ENCODE peak calls at places on chromosomes 5 and 9, in eight cellular contexts. One of them, this sample, is unnamed. For H3K27me3 and H3K9me3, the result is how much of the 10 kb centered on the place peaks cover.

GRCh38 chr9:20623021-20623747 is 885 bp upstream of the MLLT3 start:
- DNase-seq in aorta: no peak
- DNase-seq in heart right ventricle: peak
- DNase-seq in uterus: no peak
- DNase-seq in CD4-positive, alpha-beta memory T cell: peak
- DNase-seq in endodermal cell: peak
- DNase-seq in hepatocyte: peak
- DNase-seq in pancreas: peak
- DNase-seq in this sample: peak

GRCh38 chr5:72364186-72364585 is 44.0 kb downstream of the PTCD2 start:
- DNase-seq in aorta: no peak
- DNase-seq in heart right ventricle: no peak
- DNase-seq in uterus: no peak
- DNase-seq in CD4-positive, alpha-beta memory T cell: no peak
- DNase-seq in endodermal cell: no peak
- DNase-seq in hepatocyte: no peak
- DNase-seq in pancreas: no peak
- DNase-seq in this sample: no peak

GRCh38 chr5:158155811-158156495 is 297.0 kb upstream of the CLINT1 start:
- DNase-seq in aorta: no peak
- DNase-seq in heart right ventricle: no peak
- DNase-seq in uterus: no peak
- DNase-seq in CD4-positive, alpha-beta memory T cell: no peak
- DNase-seq in endodermal cell: no peak
- DNase-seq in hepatocyte: no peak
- DNase-seq in pancreas: no peak
- DNase-seq in this sample: no peak

GRCh38 chr9:128845186-128845931 is 15.8 kb upstream of the SPOUT1 start:
- DNase-seq in aorta: no peak
- DNase-seq in heart right ventricle: no peak
- DNase-seq in uterus: no peak
- DNase-seq in CD4-positive, alpha-beta memory T cell: no peak
- DNase-seq in endodermal cell: peak
- DNase-seq in hepatocyte: peak
- DNase-seq in pancreas: no peak
- DNase-seq in this sample: no peak

GRCh38 chr5:111016801-111017200 is 54.7 kb upstream of the TSLP start:
- DNase-seq in aorta: no peak
- DNase-seq in heart right ventricle: no peak
- DNase-seq in uterus: no peak
- DNase-seq in CD4-positive, alpha-beta memory T cell: no peak
- DNase-seq in endodermal cell: no peak
- DNase-seq in hepatocyte: no peak
- DNase-seq in pancreas: no peak
- DNase-seq in this sample: no peak

GRCh38 chr5:54873696-54874095 is 111.7 kb downstream of the ESM1 start:
- DNase-seq in aorta: no peak
- DNase-seq in heart right ventricle: no peak
- DNase-seq in uterus: no peak
- DNase-seq in CD4-positive, alpha-beta memory T cell: no peak
- DNase-seq in endodermal cell: no peak
- DNase-seq in hepatocyte: no peak
- DNase-seq in pancreas: no peak
- DNase-seq in this sample: no peak

GRCh38 chr9:69307446-69308216 is 17.4 kb upstream of the ENTREP1 start:
- DNase-seq in aorta: no peak
- DNase-seq in heart right ventricle: no peak
- DNase-seq in uterus: no peak
- DNase-seq in CD4-positive, alpha-beta memory T cell: no peak
- DNase-seq in endodermal cell: peak
- DNase-seq in hepatocyte: peak
- DNase-seq in pancreas: no peak
- DNase-seq in this sample: no peak

GRCh38 chr5:10424124-10424731 is 17.5 kb upstream of the ROPN1L start:
- DNase-seq in aorta: no peak
- DNase-seq in heart right ventricle: no peak
- DNase-seq in uterus: no peak
- DNase-seq in CD4-positive, alpha-beta memory T cell: peak
- DNase-seq in endodermal cell: peak
- DNase-seq in hepatocyte: peak
- DNase-seq in pancreas: no peak
- DNase-seq in this sample: no peak

GRCh38 chr5:142397178-142397577 is 72.4 kb upstream of the SPRY4 start:
- DNase-seq in aorta: no peak
- DNase-seq in heart right ventricle: no peak
- DNase-seq in uterus: no peak
- DNase-seq in CD4-positive, alpha-beta memory T cell: no peak
- DNase-seq in endodermal cell: no peak
- DNase-seq in hepatocyte: no peak
- DNase-seq in pancreas: no peak
- DNase-seq in this sample: no peak

GRCh38 chr5:74294231-74294705 is 346.3 kb downstream of the ENC1 start:
- DNase-seq in aorta: no peak
- DNase-seq in heart right ventricle: no peak
- DNase-seq in uterus: no peak
- DNase-seq in CD4-positive, alpha-beta memory T cell: no peak
- DNase-seq in endodermal cell: no peak
- DNase-seq in hepatocyte: no peak
- DNase-seq in pancreas: no peak
- DNase-seq in this sample: no peak

GRCh38 chr9:121171236-121171635 is 30.4 kb downstream of the RAB14 start:
- DNase-seq in aorta: no peak
- DNase-seq in heart right ventricle: no peak
- DNase-seq in uterus: no peak
- DNase-seq in CD4-positive, alpha-beta memory T cell: no peak
- DNase-seq in endodermal cell: no peak
- DNase-seq in hepatocyte: no peak
- DNase-seq in pancreas: no peak
- DNase-seq in this sample: no peak

GRCh38 chr5:172511952-172512351 is 57.6 kb upstream of the SH3PXD2B start:
- DNase-seq in aorta: no peak
- DNase-seq in heart right ventricle: no peak
- DNase-seq in uterus: no peak
- DNase-seq in CD4-positive, alpha-beta memory T cell: no peak
- DNase-seq in endodermal cell: no peak
- DNase-seq in hepatocyte: no peak
- DNase-seq in pancreas: no peak
- DNase-seq in this sample: no peak

GRCh38 chr9:24090566-24090965 is 264.5 kb upstream of the ELAVL2 start:
- DNase-seq in aorta: no peak
- DNase-seq in heart right ventricle: no peak
- DNase-seq in uterus: no peak
- DNase-seq in CD4-positive, alpha-beta memory T cell: no peak
- DNase-seq in endodermal cell: no peak
- DNase-seq in hepatocyte: no peak
- DNase-seq in pancreas: no peak
- DNase-seq in this sample: no peak

GRCh38 chr9:135275163-135275925 is 187.9 kb downstream of the OLFM1 start:
- DNase-seq in aorta: no peak
- DNase-seq in heart right ventricle: no peak
- DNase-seq in uterus: no peak
- DNase-seq in CD4-positive, alpha-beta memory T cell: no peak
- DNase-seq in endodermal cell: no peak
- DNase-seq in hepatocyte: no peak
- DNase-seq in pancreas: peak
- DNase-seq in this sample: no peak

GRCh38 chr9:36145970-36146369 is 9.4 kb downstream of the GLIPR2 start:
- DNase-seq in aorta: peak
- DNase-seq in heart right ventricle: no peak
- DNase-seq in uterus: no peak
- DNase-seq in CD4-positive, alpha-beta memory T cell: no peak
- DNase-seq in endodermal cell: no peak
- DNase-seq in hepatocyte: no peak
- DNase-seq in pancreas: no peak
- DNase-seq in this sample: no peak

GRCh38 chr5:142313275-142313674 is 11.5 kb downstream of the SPRY4 start:
- DNase-seq in aorta: no peak
- DNase-seq in heart right ventricle: no peak
- DNase-seq in uterus: no peak
- DNase-seq in CD4-positive, alpha-beta memory T cell: no peak
- DNase-seq in endodermal cell: no peak
- DNase-seq in hepatocyte: no peak
- DNase-seq in pancreas: no peak
- DNase-seq in this sample: no peak

GRCh38 chr5:167555771-167556170 is 735.7 kb upstream of the WWC1 start:
- DNase-seq in aorta: no peak
- DNase-seq in heart right ventricle: no peak
- DNase-seq in uterus: no peak
- DNase-seq in CD4-positive, alpha-beta memory T cell: no peak
- DNase-seq in endodermal cell: peak
- DNase-seq in hepatocyte: no peak
- DNase-seq in pancreas: no peak
- DNase-seq in this sample: no peak

GRCh38 chr9:76373173-76373771 is 21.0 kb downstream of the RFK start:
- DNase-seq in aorta: no peak
- DNase-seq in heart right ventricle: peak
- DNase-seq in uterus: peak
- DNase-seq in CD4-positive, alpha-beta memory T cell: no peak
- DNase-seq in endodermal cell: no peak
- DNase-seq in hepatocyte: peak
- DNase-seq in pancreas: peak
- DNase-seq in this sample: no peak

GRCh38 chr5:31965227-31965626 is 208.9 kb downstream of the GOLPH3 start:
- DNase-seq in aorta: no peak
- DNase-seq in heart right ventricle: no peak
- DNase-seq in uterus: no peak
- DNase-seq in CD4-positive, alpha-beta memory T cell: no peak
- DNase-seq in endodermal cell: peak
- DNase-seq in hepatocyte: no peak
- DNase-seq in pancreas: no peak
- DNase-seq in this sample: no peak

GRCh38 chr5:81140942-81141341 is 92.2 kb upstream of the CKMT2 start:
- DNase-seq in aorta: no peak
- DNase-seq in heart right ventricle: peak
- DNase-seq in uterus: peak
- DNase-seq in CD4-positive, alpha-beta memory T cell: no peak
- DNase-seq in endodermal cell: no peak
- DNase-seq in hepatocyte: peak
- DNase-seq in pancreas: no peak
- DNase-seq in this sample: no peak

GRCh38 chr5:176859916-176860315 is 39.2 kb downstream of the HK3 start:
- DNase-seq in aorta: no peak
- DNase-seq in heart right ventricle: no peak
- DNase-seq in uterus: no peak
- DNase-seq in CD4-positive, alpha-beta memory T cell: no peak
- DNase-seq in endodermal cell: no peak
- DNase-seq in hepatocyte: no peak
- DNase-seq in pancreas: no peak
- DNase-seq in this sample: no peak
- H3K27me3 ChIP-seq in aorta: under half
- H3K27me3 ChIP-seq in heart right ventricle: half or more
- H3K27me3 ChIP-seq in uterus: under half
- H3K27me3 ChIP-seq in CD4-positive, alpha-beta memory T cell: under half
- H3K27me3 ChIP-seq in endodermal cell: under half
- H3K27me3 ChIP-seq in hepatocyte: under half
- H3K27me3 ChIP-seq in pancreas: under half
- H3K27me3 ChIP-seq in this sample: under half

GRCh38 chr9:123438321-123438720 is 82.3 kb downstream of the CRB2 start:
- DNase-seq in aorta: peak
- DNase-seq in heart right ventricle: no peak
- DNase-seq in uterus: no peak
- DNase-seq in CD4-positive, alpha-beta memory T cell: no peak
- DNase-seq in endodermal cell: peak
- DNase-seq in hepatocyte: no peak
- DNase-seq in pancreas: no peak
- DNase-seq in this sample: no peak
- H3K27ac ChIP-seq in aorta: no peak
- H3K27ac ChIP-seq in heart right ventricle: no peak
- H3K27ac ChIP-seq in uterus: no peak
- H3K27ac ChIP-seq in CD4-positive, alpha-beta memory T cell: no peak
- H3K27ac ChIP-seq in endodermal cell: peak
- H3K27ac ChIP-seq in hepatocyte: no peak
- H3K27ac ChIP-seq in pancreas: no peak
- H3K27ac ChIP-seq in this sample: no peak

GRCh38 chr9:3788211-3788610 is 262.4 kb upstream of the RFX3 start:
- DNase-seq in aorta: no peak
- DNase-seq in heart right ventricle: no peak
- DNase-seq in uterus: no peak
- DNase-seq in CD4-positive, alpha-beta memory T cell: no peak
- DNase-seq in endodermal cell: no peak
- DNase-seq in hepatocyte: no peak
- DNase-seq in pancreas: no peak
- DNase-seq in this sample: no peak

GRCh38 chr9:3793363-3793762 is 267.6 kb upstream of the RFX3 start:
- DNase-seq in aorta: no peak
- DNase-seq in heart right ventricle: no peak
- DNase-seq in uterus: no peak
- DNase-seq in CD4-positive, alpha-beta memory T cell: no peak
- DNase-seq in endodermal cell: no peak
- DNase-seq in hepatocyte: no peak
- DNase-seq in pancreas: no peak
- DNase-seq in this sample: no peak

GRCh38 chr9:3783156-3783555 is 257.4 kb upstream of the RFX3 start:
- DNase-seq in aorta: no peak
- DNase-seq in heart right ventricle: no peak
- DNase-seq in uterus: no peak
- DNase-seq in CD4-positive, alpha-beta memory T cell: no peak
- DNase-seq in endodermal cell: no peak
- DNase-seq in hepatocyte: no peak
- DNase-seq in pancreas: no peak
- DNase-seq in this sample: no peak

GRCh38 chr9:3787628-3788027 is 261.8 kb upstream of the RFX3 start:
- DNase-seq in aorta: no peak
- DNase-seq in heart right ventricle: no peak
- DNase-seq in uterus: no peak
- DNase-seq in CD4-positive, alpha-beta memory T cell: no peak
- DNase-seq in endodermal cell: no peak
- DNase-seq in hepatocyte: no peak
- DNase-seq in pancreas: no peak
- DNase-seq in this sample: no peak
- H3K9me3 ChIP-seq in aorta: under half
- H3K9me3 ChIP-seq in heart right ventricle: under half
- H3K9me3 ChIP-seq in uterus: under half
- H3K9me3 ChIP-seq in CD4-positive, alpha-beta memory T cell: under half
- H3K9me3 ChIP-seq in endodermal cell: half or more
- H3K9me3 ChIP-seq in hepatocyte: under half
- H3K9me3 ChIP-seq in pancreas: under half
- H3K9me3 ChIP-seq in this sample: under half

GRCh38 chr9:136309101-136309801 is 5.4 kb upstream of the CCDC187 start:
- DNase-seq in aorta: no peak
- DNase-seq in heart right ventricle: no peak
- DNase-seq in uterus: no peak
- DNase-seq in CD4-positive, alpha-beta memory T cell: no peak
- DNase-seq in endodermal cell: no peak
- DNase-seq in hepatocyte: no peak
- DNase-seq in pancreas: no peak
- DNase-seq in this sample: no peak

GRCh38 chr9:136306691-136307208 is 2.9 kb upstream of the CCDC187 start:
- DNase-seq in aorta: no peak
- DNase-seq in heart right ventricle: no peak
- DNase-seq in uterus: no peak
- DNase-seq in CD4-positive, alpha-beta memory T cell: no peak
- DNase-seq in endodermal cell: no peak
- DNase-seq in hepatocyte: no peak
- DNase-seq in pancreas: no peak
- DNase-seq in this sample: no peak

GRCh38 chr9:136305822-136306690 is 2.2 kb upstream of the CCDC187 start:
- DNase-seq in aorta: no peak
- DNase-seq in heart right ventricle: no peak
- DNase-seq in uterus: no peak
- DNase-seq in CD4-positive, alpha-beta memory T cell: no peak
- DNase-seq in endodermal cell: peak
- DNase-seq in hepatocyte: no peak
- DNase-seq in pancreas: no peak
- DNase-seq in this sample: no peak

GRCh38 chr9:136308262-136309053 is 4.6 kb upstream of the CCDC187 start:
- DNase-seq in aorta: no peak
- DNase-seq in heart right ventricle: no peak
- DNase-seq in uterus: no peak
- DNase-seq in CD4-positive, alpha-beta memory T cell: no peak
- DNase-seq in endodermal cell: no peak
- DNase-seq in hepatocyte: no peak
- DNase-seq in pancreas: no peak
- DNase-seq in this sample: no peak

GRCh38 chr9:136307215-136307750 is 3.4 kb upstream of the CCDC187 start:
- DNase-seq in aorta: no peak
- DNase-seq in heart right ventricle: no peak
- DNase-seq in uterus: no peak
- DNase-seq in CD4-positive, alpha-beta memory T cell: no peak
- DNase-seq in endodermal cell: no peak
- DNase-seq in hepatocyte: no peak
- DNase-seq in pancreas: no peak
- DNase-seq in this sample: no peak
- H3K27me3 ChIP-seq in aorta: under half
- H3K27me3 ChIP-seq in heart right ventricle: half or more
- H3K27me3 ChIP-seq in uterus: under half
- H3K27me3 ChIP-seq in CD4-positive, alpha-beta memory T cell: under half
- H3K27me3 ChIP-seq in endodermal cell: under half
- H3K27me3 ChIP-seq in hepatocyte: under half
- H3K27me3 ChIP-seq in pancreas: under half
- H3K27me3 ChIP-seq in this sample: under half